ENCODE peak calls at places on chromosomes 2 and 18, in six cellular contexts. X is IMR-90, U is A549, F is GM12878, R is K562, W is HEK293T. I is an unnamed sample.

GRCh38 chr2:54773233-54773632 is 49.8 kb downstream of the EML6 start:
- DNase-seq in X (no peak), U (no peak), F (no peak), R (no peak), W (no peak), I (no peak)

GRCh38 chr2:220641137-220641536 is 931.0 kb downstream of the EPHA4 start:
- DNase-seq in X (no peak), U (no peak), F (no peak), R (no peak), W (no peak), I (no peak)

GRCh38 chr2:10278029-10278762 is 24.5 kb upstream of the HPCAL1 start:
- DNase-seq in X (peak), U (no peak), F (no peak), R (peak), W (no peak), I (peak)

GRCh38 chr2:203562283-203562682 is 27.2 kb upstream of the RAPH1 start:
- DNase-seq in X (peak), U (no peak), F (no peak), R (no peak), W (no peak), I (no peak)

GRCh38 chr18:55500316-55501086 is 87.5 kb downstream of the TCF4 start:
- DNase-seq in X (peak), U (no peak), F (no peak), R (no peak), W (no peak), I (no peak)

GRCh38 chr2:75647771-75648170 is 1.2 kb downstream of the MRPL19 start:
- DNase-seq in X (no peak), U (no peak), F (no peak), R (no peak), W (no peak), I (no peak)

GRCh38 chr2:176852667-176853066 is 359.9 kb upstream of the HNRNPA3 start:
- DNase-seq in X (no peak), U (no peak), F (no peak), R (no peak), W (no peak), I (no peak)

GRCh38 chr2:43207553-43208300 is 18.7 kb downstream of the ZFP36L2 start:
- DNase-seq in X (no peak), U (no peak), F (no peak), R (no peak), W (no peak), I (no peak)

GRCh38 chr18:40851014-40851429 is 1104.0 kb upstream of the PIK3C3 start:
- DNase-seq in X (peak), U (no peak), F (no peak), R (no peak), W (no peak), I (no peak)

GRCh38 chr18:79399275-79400081 is 3.7 kb downstream of the NFATC1 start:
- DNase-seq in X (no peak), U (no peak), F (no peak), R (peak), W (no peak), I (no peak)

GRCh38 chr2:99150691-99151090 is 4.1 kb downstream of the TSGA10 start:
- DNase-seq in X (peak), U (no peak), F (no peak), R (no peak), W (no peak), I (no peak)

GRCh38 chr18:63779386-63779785 is 4.2 kb downstream of the SERPINB7 start:
- DNase-seq in X (no peak), U (no peak), F (no peak), R (no peak), W (no peak), I (no peak)
- TF ChIP-seq BHLHE40 in X (no peak), U (no peak), F (no peak), R (no peak), W (no peak), I (no peak)

GRCh38 chr2:237012577-237013237 is 73.0 kb upstream of the COPS8 start:
- DNase-seq in X (peak), U (no peak), F (no peak), R (no peak), W (no peak), I (no peak)

GRCh38 chr2:237012021-237012420 is 73.7 kb upstream of the COPS8 start:
- DNase-seq in X (no peak), U (no peak), F (no peak), R (no peak), W (no peak), I (no peak)

DNA sequence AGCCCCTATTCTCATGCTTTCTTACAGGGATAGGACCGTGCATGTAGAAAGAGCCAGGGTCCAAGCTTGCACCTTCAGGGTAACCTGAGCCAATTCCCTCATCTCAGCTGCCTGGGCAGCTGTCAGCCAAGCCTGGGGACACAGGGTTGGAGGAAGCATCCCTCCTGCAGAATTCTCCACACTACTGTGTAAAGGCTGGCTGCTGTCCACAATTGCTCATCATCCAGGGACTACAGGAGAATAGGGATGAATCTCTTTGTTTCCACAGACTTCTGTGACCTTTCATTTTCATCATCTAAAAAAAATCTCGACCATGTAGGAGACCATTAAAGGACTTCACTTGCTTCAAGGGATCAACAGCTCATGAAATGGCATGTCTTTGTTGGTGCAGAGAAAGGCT is 74.5 kb upstream of the COPS8 start:
- DNase-seq in X (peak), U (no peak), F (no peak), R (no peak), W (no peak), I (no peak)
- TF ChIP-seq BHLHE40 in X (no peak), U (no peak), F (no peak), R (no peak), W (no peak), I (no peak)

GRCh38 chr18:75204262-75204977 is 4.5 kb downstream of the PTGR3 start:
- DNase-seq in X (peak), U (no peak), F (no peak), R (no peak), W (no peak), I (no peak)
- TF ChIP-seq BHLHE40 in X (no peak), U (no peak), F (no peak), R (no peak), W (no peak), I (no peak)

DNA sequence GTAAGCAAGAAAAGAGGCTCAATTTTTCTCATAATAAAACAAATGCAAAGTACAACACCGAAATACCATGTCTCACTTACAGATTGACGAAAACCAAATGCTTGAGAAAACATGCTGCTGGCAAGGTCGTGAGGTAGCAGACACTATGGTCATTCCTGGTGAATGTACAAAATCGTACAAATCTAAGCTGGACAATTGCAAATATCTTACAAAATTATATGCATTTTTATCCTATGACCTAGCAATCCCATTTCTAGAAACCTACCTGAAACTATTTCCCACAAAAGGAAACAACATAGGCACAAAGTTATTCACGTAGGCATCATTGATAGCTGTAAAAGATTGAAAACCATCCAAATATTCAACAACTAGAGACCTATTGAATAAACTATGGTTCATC is 54.0 kb downstream of the SCG2 start:
- DNase-seq in X (no peak), U (no peak), F (no peak), R (no peak), W (no peak), I (no peak)
- TF ChIP-seq BHLHE40 in X (no peak), U (no peak), F (no peak), R (no peak), W (no peak), I (no peak)

DNA sequence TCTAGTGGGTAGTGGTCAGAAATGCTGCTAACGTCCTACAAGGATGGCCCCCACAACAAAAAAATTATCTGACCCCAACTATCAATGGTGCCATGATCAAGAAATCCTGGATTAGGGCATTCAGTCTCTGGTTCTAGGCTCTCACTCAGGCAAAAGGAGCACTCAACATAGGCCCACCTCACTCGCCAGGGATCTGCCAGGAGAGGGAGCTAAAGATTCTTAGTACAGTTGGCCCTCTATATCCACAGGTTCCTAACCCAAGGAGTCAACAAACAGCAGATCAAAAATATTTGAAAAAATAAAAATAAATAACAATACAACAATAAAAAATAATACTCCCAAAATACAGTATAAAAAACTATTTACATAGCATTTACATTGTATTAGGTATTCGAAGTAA is 10.0 kb downstream of the SLC4A5 start:
- DNase-seq in X (peak), U (no peak), F (no peak), R (no peak), W (peak), I (peak)
- TF ChIP-seq BHLHE40 in X (no peak), U (no peak), F (no peak), R (no peak), W (no peak), I (no peak)

GRCh38 chr18:8614875-8615274 is 5.6 kb downstream of the RAB12 start:
- DNase-seq in X (no peak), U (no peak), F (no peak), R (no peak), W (no peak), I (no peak)
- TF ChIP-seq BHLHE40 in X (no peak), U (no peak), F (no peak), R (no peak), W (no peak), I (no peak)

GRCh38 chr2:217628061-217628460 is 374.7 kb downstream of the TNS1 start:
- DNase-seq in X (no peak), U (no peak), F (no peak), R (no peak), W (no peak), I (no peak)
- TF ChIP-seq BHLHE40 in X (no peak), U (no peak), F (no peak), R (no peak), W (no peak), I (no peak)